ENCODE peak calls at places on chromosomes 6 and 20, in five cellular contexts. X, D, K, L and H are unnamed samples.
A peak's percentile ranks its signal among the peaks of the same experiment; 100 is the strongest.

GRCh38 chr20:61850457-61850856 is 215.2 kb downstream of the TAF4 start:
- DNase-seq in D (no peak), K (no peak), L (no peak), X (no peak), H (no peak)

GRCh38 chr6:28206527-28207243 is 18.4 kb upstream of the ZSCAN9 start:
- DNase-seq in X (no peak), D (no peak), L (peak; percentile 5), K (peak; percentile 53), H (no peak)

GRCh38 chr20:58891686-58892125 is 39.2 kb downstream of the GNAS start:
- DNase-seq in K (peak; percentile 65), D (no peak), X (peak; percentile 27), L (no peak), H (no peak)

GRCh38 chr6:10558575-10558974 is 37.4 kb downstream of the GCNT2 start:
- DNase-seq in D (no peak), L (no peak), X (no peak), K (peak; percentile 87), H (no peak)

GRCh38 chr6:69917834-69918233 is 51.5 kb downstream of the COL19A1 start:
- DNase-seq in L (peak; percentile 77), D (peak; percentile 93), X (no peak), K (peak; percentile 6), H (no peak)

GRCh38 chr20:48012401-48012974 is 227.2 kb upstream of the SULF2 start:
- DNase-seq in K (no peak), L (peak; percentile 45), D (peak; percentile 86), X (no peak), H (no peak)

GRCh38 chr6:159665868-159666635 is 27.0 kb downstream of the SOD2 start:
- DNase-seq in D (no peak), L (peak; percentile 50), X (no peak), K (no peak), H (no peak)

GRCh38 chr6:33983109-33983475 is 162.8 kb downstream of the GRM4 start:
- DNase-seq in K (no peak), X (no peak), D (peak; percentile 49), L (peak; percentile 1), H (no peak)

GRCh38 chr20:49747707-49748524 is 34.2 kb upstream of the B4GALT5 start:
- DNase-seq in D (no peak), K (no peak), L (peak; percentile 50), X (no peak), H (no peak)

GRCh38 chr6:154488802-154489437 is 21.6 kb downstream of the CNKSR3 start:
- DNase-seq in K (no peak), D (no peak), L (peak; percentile 74), X (no peak), H (no peak)

GRCh38 chr20:31602430-31602778 is 2.7 kb upstream of the ID1 start:
- DNase-seq in K (no peak), X (no peak), L (no peak), D (no peak), H (no peak)

GRCh38 chr20:23200914-23201313 is 114.8 kb upstream of the CD93 start:
- DNase-seq in D (peak; percentile 42), X (no peak), K (peak; percentile 85), L (peak; percentile 8), H (no peak)